ENCODE peak calls at places on chromosomes 7 and 10, in five cellular contexts. Z is stimulated activated CD8-positive, alpha-beta memory T cell treated with anti-CD3 and anti-CD28 coated beads, Interleukin-12 subunit alpha, Interleukin-12 subunit beta, amount 100 ng/mL, for 4 hours; B is left cardiac atrium; C is GM04504; U is NCI-H1694 treated with DMSO at 0.1 percent for 48 hours. W is an unnamed sample.

GRCh38 chr10:22479419-22479818 is 134.1 kb downstream of the SPAG6 start:
- DNase-seq in Z (no peak), B (no peak), C (no peak), U (peak), W (no peak)

GRCh38 chr7:97179454-97180104 is 62.1 kb downstream of the SDHAF3 start:
- DNase-seq in Z (peak), B (peak), C (peak), U (peak), W (no peak)

GRCh38 chr7:32318300-32319018 is 171.7 kb downstream of the LSM5 start:
- DNase-seq in Z (no peak), B (peak), C (no peak), U (no peak), W (peak)

GRCh38 chr10:14742815-14743214 is 31.9 kb downstream of the FAM107B start:
- DNase-seq in Z (no peak), B (no peak), C (no peak), U (no peak), W (no peak)

GRCh38 chr10:33126118-33126517 is 168.1 kb upstream of the ITGB1 start:
- DNase-seq in Z (no peak), B (no peak), C (no peak), U (no peak), W (no peak)

GRCh38 chr7:115941703-115942268 is 88.8 kb downstream of the TFEC start:
- DNase-seq in Z (no peak), B (no peak), C (no peak), U (no peak), W (no peak)

GRCh38 chr10:5284311-5285057 is 80.3 kb upstream of the UCN3 start:
- DNase-seq in Z (no peak), B (no peak), C (peak), U (no peak), W (no peak)

GRCh38 chr7:14115706-14116105 is 126.2 kb upstream of the ETV1 start:
- DNase-seq in Z (no peak), B (no peak), C (no peak), U (no peak), W (no peak)

GRCh38 chr7:24573008-24573553 is at the start of gene PALS2:
- DNase-seq in Z (peak), B (peak), C (peak), U (peak), W (peak)

W was measured in Right ventricle myocardium inferior.